ENCODE peak calls at places on chromosomes 2 and 18, in four cellular contexts. V is tibial artery, Q is Peyer's patch, T is keratinocyte. L is an unnamed sample.

GRCh38 chr2:236179653-236180500 is 11.7 kb upstream of the GBX2 start:
- DNase-seq in Q (no peak), T (no peak), V (no peak), L (no peak)

GRCh38 chr2:121977326-121977725 is 221.9 kb downstream of the TSN start:
- DNase-seq in Q (no peak), V (no peak), T (no peak), L (no peak)

GRCh38 chr2:10658041-10658913 is 31.5 kb downstream of the NOL10 start:
- DNase-seq in T (no peak), Q (no peak), V (no peak), L (no peak)

GRCh38 chr2:99694331-99694730 is 204.5 kb upstream of the REV1 start:
- DNase-seq in T (no peak), Q (no peak), V (no peak), L (no peak)

GRCh38 chr2:150129921-150130320 is 357.5 kb downstream of the RND3 start:
- DNase-seq in T (no peak), Q (no peak), V (no peak), L (no peak)

GRCh38 chr2:172339431-172340010 is 87.9 kb upstream of the ITGA6 start:
- DNase-seq in V (no peak), Q (no peak), T (no peak), L (no peak)

GRCh38 chr2:23324281-23324680 is 60.7 kb upstream of the KLHL29 start:
- DNase-seq in T (no peak), V (no peak), Q (no peak), L (no peak)

GRCh38 chr2:231483398-231484329 is 19.4 kb upstream of the NCL start:
- DNase-seq in Q (no peak), T (no peak), V (no peak), L (peak; percentile 65)

GRCh38 chr2:136175868-136176267 is 57.9 kb upstream of the CXCR4 start:
- DNase-seq in Q (no peak), V (no peak), T (no peak), L (no peak)

GRCh38 chr2:232502901-232503791 is 15.5 kb upstream of the ECEL1 start:
- DNase-seq in Q (no peak), T (no peak), V (no peak), L (no peak)

GRCh38 chr2:142781146-142781545 is 96.3 kb upstream of the KYNU start:
- DNase-seq in T (no peak), Q (no peak), V (no peak), L (no peak)

GRCh38 chr2:64793701-64794100 is 140.0 kb upstream of the SERTAD2 start:
- DNase-seq in T (no peak), Q (no peak), V (no peak), L (no peak)

GRCh38 chr2:196276421-196276820 is 105.0 kb upstream of the STK17B start:
- DNase-seq in Q (no peak), T (no peak), V (no peak), L (no peak)

GRCh38 chr2:141393214-141393545 is 737.6 kb downstream of the LRP1B start:
- DNase-seq in Q (no peak), V (no peak), T (no peak), L (no peak)

GRCh38 chr18:55287146-55287806 is 300.7 kb downstream of the TCF4 start:
- DNase-seq in V (no peak), Q (no peak), T (no peak), L (no peak)

GRCh38 chr2:231521-232185 is 32.2 kb downstream of the SH3YL1 start:
- DNase-seq in Q (no peak), V (no peak), T (no peak), L (no peak)

GRCh38 chr2:5697554-5697953 is 5.4 kb downstream of the SOX11 start:
- DNase-seq in T (no peak), Q (no peak), V (no peak), L (no peak)

GRCh38 chr2:199011908-199012307 is 445.8 kb downstream of the SATB2 start:
- DNase-seq in T (no peak), V (no peak), Q (no peak), L (no peak)

GRCh38 chr2:233981574-233982420 is 64.6 kb downstream of the TRPM8 start:
- DNase-seq in T (no peak), Q (no peak), V (no peak), L (no peak)

GRCh38 chr2:234686088-234686890 is 189.4 kb upstream of the ARL4C start:
- DNase-seq in T (no peak), Q (no peak), V (no peak), L (no peak)

GRCh38 chr2:211674715-211675114 is 863.9 kb downstream of the ERBB4 start:
- DNase-seq in V (no peak), Q (no peak), T (no peak), L (no peak)

GRCh38 chr2:211673054-211673628 is 865.5 kb downstream of the ERBB4 start:
- DNase-seq in V (no peak), Q (no peak), T (no peak), L (no peak)

DNA sequence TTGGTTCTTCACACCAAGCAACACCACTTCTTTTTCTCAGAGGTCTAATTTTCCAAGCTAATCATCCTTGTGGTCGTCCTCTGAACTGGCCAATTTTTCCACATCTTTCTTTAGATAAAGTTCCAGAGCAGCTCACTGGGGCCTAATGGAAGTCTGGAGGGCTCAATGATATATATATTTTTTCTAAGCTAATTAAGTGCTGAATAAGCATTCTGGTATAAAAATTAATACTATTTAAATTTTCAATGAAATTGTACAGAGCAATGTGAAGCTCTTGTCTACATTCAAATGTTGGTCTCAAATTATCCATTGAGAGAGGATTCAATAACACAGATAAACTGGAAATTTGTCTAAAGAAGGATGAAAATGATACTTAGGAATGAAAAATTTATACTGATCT is 866.6 kb downstream of the ERBB4 start:
- DNase-seq in T (no peak), Q (no peak), V (no peak), L (no peak)
- H3K4me1 ChIP-seq in T (no peaks in the 10 kb centered on the region), Q (no peaks in the 10 kb centered on the region), V (no peaks in the 10 kb centered on the region), L (no peaks in the 10 kb centered on the region)

GRCh38 chr18:5890606-5891360 is 4.5 kb downstream of the TMEM200C start:
- DNase-seq in T (no peak), V (no peak), Q (peak; percentile 66), L (no peak)
- TF ChIP-seq CTCF in T (peak; percentile 72), V (peak; percentile 24), Q (no peak), L (no peak)

GRCh38 chr18:58580623-58581022 is 48.3 kb downstream of the ALPK2 start:
- DNase-seq in Q (no peak), T (no peak), V (no peak), L (no peak)
- H3K4me1 ChIP-seq in Q (no peaks in the 10 kb centered on the region), T (peaks cover 40% of the 10 kb centered on the region), V (no peaks in the 10 kb centered on the region), L (no peaks in the 10 kb centered on the region)

GRCh38 chr2:170736628-170737027 is 21.5 kb downstream of the SP5 start:
- DNase-seq in Q (no peak), T (no peak), V (no peak), L (no peak)
- TF ChIP-seq CTCF in Q (no peak), T (no peak), V (no peak), L (no peak)

DNA sequence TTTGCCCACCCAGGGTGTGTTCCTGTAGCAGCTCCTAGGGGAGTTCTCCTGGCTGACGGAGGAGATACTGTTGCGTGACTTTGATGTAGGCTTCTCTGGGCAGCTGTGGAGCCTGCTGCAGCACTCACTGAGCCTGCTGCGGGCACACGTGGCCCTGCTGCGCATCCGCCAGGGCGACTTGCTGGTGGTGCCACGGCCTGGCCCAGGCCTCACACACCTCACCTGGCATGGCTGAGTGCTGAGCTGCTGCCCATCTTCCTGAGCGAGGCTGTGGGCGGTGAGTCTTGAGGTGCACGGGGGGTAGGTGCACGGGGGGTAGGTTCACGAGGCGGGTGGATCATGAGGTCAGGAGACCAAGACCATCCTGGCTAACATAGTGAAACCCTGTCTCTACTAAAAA is 191.7 kb downstream of the ANKRD36C start:
- DNase-seq in T (no peak), V (no peak), Q (peak; percentile 24), L (no peak)
- H3K4me1 ChIP-seq in T (no peaks in the 10 kb centered on the region), V (no peaks in the 10 kb centered on the region), Q (no peaks in the 10 kb centered on the region), L (no peaks in the 10 kb centered on the region)

GRCh38 chr2:28956415-28956826 is 24.7 kb upstream of the TOGARAM2 start:
- DNase-seq in Q (no peak), T (no peak), V (no peak), L (no peak)
- TF ChIP-seq CTCF in Q (no peak), T (peak; percentile 11), V (peak; percentile 9), L (no peak)

DNA sequence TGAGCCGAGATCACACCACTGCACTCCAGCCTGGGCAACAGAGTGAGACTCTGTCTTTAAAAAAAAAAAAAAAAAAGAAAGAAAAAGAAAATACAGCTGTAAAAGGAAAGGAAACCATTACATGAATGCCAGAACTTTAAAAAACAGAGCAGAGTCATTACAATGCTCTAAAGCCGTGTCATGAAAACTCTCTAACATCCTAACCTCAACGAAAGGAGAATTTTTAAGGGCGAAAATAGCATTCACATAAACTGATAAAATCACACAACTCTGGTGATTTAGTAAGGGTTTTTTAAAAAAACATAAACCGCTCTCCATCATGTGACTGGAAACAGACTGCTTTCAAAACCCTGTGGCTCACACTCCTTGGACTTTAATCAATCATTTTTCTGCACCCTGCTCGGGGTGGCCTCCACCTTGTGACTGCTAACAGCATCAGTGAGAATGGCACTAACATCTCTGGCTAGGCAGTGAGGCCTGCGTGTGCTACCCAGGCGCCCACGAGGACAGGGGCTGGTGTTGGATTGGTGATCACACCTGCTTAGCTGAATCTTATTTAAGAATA is 12.1 kb downstream of the DOCK10 start:
- DNase-seq in T (no peak), Q (no peak), V (no peak), L (no peak)
- H3K4me1 ChIP-seq in T (peaks cover 6% of the 10 kb centered on the region), Q (no peaks in the 10 kb centered on the region), V (no peaks in the 10 kb centered on the region), L (no peaks in the 10 kb centered on the region)

GRCh38 chr2:73035899-73036778 is 35.4 kb downstream of the SFXN5 start:
- DNase-seq in Q (no peak), T (no peak), V (no peak), L (no peak)
- TF ChIP-seq CTCF in Q (no peak), T (peak; percentile 42), V (no peak), L (no peak)

DNA sequence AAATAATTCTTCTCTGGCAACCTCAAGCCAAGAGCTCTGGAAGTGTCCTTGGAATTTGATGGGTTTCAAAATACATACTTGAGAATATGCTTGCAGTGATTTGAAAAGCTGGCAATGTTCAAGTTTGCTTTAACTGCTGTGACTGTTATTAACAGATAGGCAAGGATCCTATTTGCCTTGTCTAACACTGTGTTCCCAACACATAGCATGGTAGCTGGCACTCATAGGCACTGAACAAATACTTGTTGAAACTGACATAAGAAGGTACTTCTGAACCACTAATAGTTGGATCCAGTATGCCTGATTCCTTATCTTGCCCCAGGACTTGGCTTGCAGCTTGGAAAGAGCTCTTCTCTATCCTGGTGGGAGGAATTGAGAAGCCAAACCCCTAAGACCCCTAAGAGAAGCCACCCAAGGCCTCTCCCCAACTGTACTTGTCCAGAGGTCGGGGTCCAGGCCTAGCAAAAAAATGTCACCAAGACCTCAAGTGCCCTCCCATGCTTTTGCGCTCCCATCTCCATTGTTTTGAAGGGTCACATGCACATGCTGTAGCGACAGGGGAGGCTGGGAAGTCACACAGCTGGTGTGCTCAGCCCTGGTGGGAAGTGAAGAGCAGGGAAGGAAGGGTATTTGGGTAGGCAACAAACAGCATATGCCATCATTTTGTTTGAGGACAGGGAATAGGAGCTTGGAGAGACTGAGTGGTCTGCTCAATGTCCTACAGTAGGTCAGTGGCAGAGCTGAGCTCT is 118.4 kb upstream of the HAAO start:
- DNase-seq in T (no peak), V (no peak), Q (no peak), L (no peak)
- H3K4me1 ChIP-seq in T (peaks cover 15% of the 10 kb centered on the region), V (peaks cover 62% of the 10 kb centered on the region), Q (peaks cover 8% of the 10 kb centered on the region), L (peaks cover 33% of the 10 kb centered on the region)